ENCODE peak calls at places on chromosomes 7 and 10, in nine cellular contexts. Q, U, G, D, T, Z, L, F and Y are unnamed samples.
A peak's percentile ranks its signal among the peaks of the same experiment; 100 is the strongest.

GRCh38 chr7:157271991-157272324 is 64.8 kb upstream of the DNAJB6 start:
- DNase-seq in Q (no peak), U (peak; percentile 91), G (peak; percentile 65), D (peak; percentile 96), T (no peak), Z (peak; percentile 74), L (peak; percentile 97), F (peak; percentile 88), Y (peak; percentile 95)

GRCh38 chr10:45580371-45580770 is 92.2 kb downstream of the ZFAND4 start:
- DNase-seq in Q (no peak), U (no peak), G (no peak), D (no peak), T (no peak), Z (no peak), L (no peak), F (no peak), Y (no peak)

GRCh38 chr7:125504848-125505247 is 575.2 kb upstream of the POT1 start:
- DNase-seq in Q (no peak), U (no peak), G (no peak), D (no peak), T (no peak), Z (no peak), L (no peak), F (no peak), Y (no peak)

GRCh38 chr10:74502963-74503608 is 323.3 kb upstream of the KAT6B start:
- DNase-seq in Q (no peak), U (no peak), G (no peak), D (peak; percentile 77), T (no peak), Z (no peak), L (peak; percentile 78), F (no peak), Y (peak; percentile 65)

GRCh38 chr10:77452952-77453564 is 184.6 kb downstream of the KCNMA1 start:
- DNase-seq in Q (no peak), U (no peak), G (no peak), D (no peak), T (no peak), Z (no peak), L (no peak), F (no peak), Y (no peak)

GRCh38 chr10:79049931-79050895 is 18.6 kb upstream of the ZMIZ1 start:
- DNase-seq in Q (no peak), U (no peak), G (no peak), D (peak; percentile 22), T (no peak), Z (peak; percentile 20), L (no peak), F (no peak), Y (no peak)

GRCh38 chr10:109178576-109178975 is 744.7 kb downstream of the XPNPEP1 start:
- DNase-seq in Q (no peak), U (no peak), G (no peak), D (no peak), T (no peak), Z (no peak), L (no peak), F (no peak), Y (no peak)

GRCh38 chr10:6569259-6569658 is 10.8 kb downstream of the PRKCQ start:
- DNase-seq in Q (no peak), U (no peak), G (no peak), D (no peak), T (no peak), Z (no peak), L (no peak), F (no peak), Y (no peak)

GRCh38 chr7:34928052-34928451 is 109.2 kb downstream of the DPY19L1 start:
- DNase-seq in Q (peak; percentile 82), U (peak; percentile 24), G (no peak), D (no peak), T (peak; percentile 84), Z (no peak), L (peak; percentile 56), F (no peak), Y (peak; percentile 2)

GRCh38 chr7:149635561-149636329 is 137.6 kb downstream of the ZNF467 start:
- DNase-seq in Q (no peak), U (no peak), G (no peak), D (no peak), T (no peak), Z (no peak), L (no peak), F (no peak), Y (no peak)

GRCh38 chr7:2980406-2981102 is 63.1 kb downstream of the CARD11 start:
- DNase-seq in Q (no peak), U (no peak), G (no peak), D (no peak), T (no peak), Z (no peak), L (no peak), F (no peak), Y (no peak)

GRCh38 chr7:2384354-2385243 is 18.8 kb upstream of the CHST12 start:
- DNase-seq in Q (peak; percentile 35), U (no peak), G (no peak), D (no peak), T (peak; percentile 49), Z (no peak), L (no peak), F (no peak), Y (no peak)

GRCh38 chr10:129662386-129662785 is 195.3 kb downstream of the MGMT start:
- DNase-seq in Q (no peak), U (no peak), G (no peak), D (no peak), T (no peak), Z (no peak), L (no peak), F (no peak), Y (no peak)
- TF ChIP-seq CTCF in Q (peak; percentile 51), U (no peak), G (no peak), D (no peak), T (peak; percentile 42), Z (no peak), L (no peak), F (no peak), Y (peak; percentile 30)

GRCh38 chr7:68622500-68622899 is 975.8 kb upstream of the AUTS2 start:
- DNase-seq in Q (no peak), U (no peak), G (no peak), D (no peak), T (no peak), Z (no peak), L (no peak), F (no peak), Y (no peak)

GRCh38 chr7:68613897-68614296 is 984.4 kb upstream of the AUTS2 start:
- DNase-seq in Q (no peak), U (no peak), G (no peak), D (peak; percentile 8), T (no peak), Z (no peak), L (no peak), F (no peak), Y (no peak)

GRCh38 chr7:68623030-68623429 is 975.2 kb upstream of the AUTS2 start:
- DNase-seq in Q (no peak), U (no peak), G (no peak), D (no peak), T (no peak), Z (no peak), L (no peak), F (no peak), Y (no peak)

DNA sequence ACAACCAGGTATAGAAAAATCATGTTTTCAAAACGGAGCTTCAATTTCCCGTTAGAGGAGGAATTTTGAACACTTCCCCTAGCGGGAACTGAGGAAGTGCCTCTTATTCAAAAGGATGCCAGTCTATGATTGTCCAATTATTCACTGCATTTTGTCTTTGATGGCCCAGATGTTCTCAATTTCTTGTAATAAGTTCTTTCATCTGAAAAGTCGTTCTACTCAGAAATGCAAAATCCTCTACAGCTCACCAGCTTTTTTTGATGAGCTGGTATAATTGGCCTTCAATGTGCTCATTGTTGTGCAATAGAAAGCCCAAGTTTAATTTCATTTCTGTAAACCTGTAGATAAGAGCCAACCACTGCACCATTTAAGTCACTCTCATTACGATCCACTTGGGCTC is 978.8 kb upstream of the AUTS2 start:
- DNase-seq in Q (no peak), U (no peak), G (no peak), D (no peak), T (no peak), Z (no peak), L (no peak), F (no peak), Y (no peak)
- TF ChIP-seq CTCF in Q (no peak), U (no peak), G (no peak), D (no peak), T (no peak), Z (no peak), L (no peak), F (no peak), Y (no peak)

DNA sequence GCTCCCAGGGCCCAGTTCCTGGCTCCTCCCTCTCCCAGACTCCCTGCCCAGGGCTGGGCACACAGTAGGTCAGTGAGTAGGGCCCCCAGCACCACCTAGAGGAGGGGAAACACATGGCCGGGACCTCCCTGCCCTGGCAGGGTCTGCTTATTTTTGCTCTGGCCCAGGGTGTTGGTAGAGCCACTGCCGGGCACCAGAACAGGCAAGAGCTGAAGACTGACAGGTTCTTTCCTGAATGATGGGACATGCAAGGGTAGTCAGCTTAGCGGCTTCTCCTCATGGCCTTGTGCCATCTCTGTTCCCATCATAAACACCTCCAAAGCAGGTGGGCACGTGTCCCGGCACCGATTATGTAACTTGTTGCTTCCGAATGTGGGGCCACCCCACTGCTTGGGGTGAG is 86.5 kb downstream of the NEURL1 start:
- DNase-seq in Q (no peak), U (no peak), G (no peak), D (no peak), T (no peak), Z (no peak), L (no peak), F (no peak), Y (no peak)
- TF ChIP-seq CTCF in Q (peak; percentile 20), U (no peak), G (no peak), D (no peak), T (peak; percentile 11), Z (no peak), L (no peak), F (no peak), Y (no peak)

GRCh38 chr10:106795619-106796018 is 368.9 kb downstream of the SORCS1 start:
- DNase-seq in Q (peak; percentile 75), U (no peak), G (peak; percentile 36), D (no peak), T (peak; percentile 58), Z (no peak), L (peak; percentile 64), F (no peak), Y (no peak)
- TF ChIP-seq CTCF in Q (peak; percentile 84), U (peak; percentile 14), G (peak; percentile 56), D (no peak), T (peak; percentile 74), Z (no peak), L (peak; percentile 52), F (no peak), Y (no peak)

GRCh38 chr10:101012525-101013364 is 13.1 kb downstream of the LZTS2 start:
- DNase-seq in Q (peak; percentile 92), U (peak; percentile 84), G (peak; percentile 87), D (peak; percentile 85), T (peak; percentile 93), Z (peak; percentile 82), L (peak; percentile 95), F (peak; percentile 76), Y (peak; percentile 94)
- TF ChIP-seq CTCF in Q (peak; percentile 86), U (peak; percentile 93), G (peak; percentile 92), D (peak; percentile 91), T (peak; percentile 89), Z (peak; percentile 94), L (peak; percentile 67), F (peak; percentile 77), Y (peak; percentile 96)

GRCh38 chr7:47992446-47992845 is 13.0 kb upstream of the HUS1 start:
- DNase-seq in Q (no peak), U (no peak), G (no peak), D (no peak), T (no peak), Z (no peak), L (no peak), F (no peak), Y (no peak)
- TF ChIP-seq CTCF in Q (no peak), U (no peak), G (no peak), D (no peak), T (no peak), Z (no peak), L (no peak), F (no peak), Y (no peak)